ENCODE peak calls at places on chromosomes 6 and 20, in seven cellular contexts. B is cerebellar cortex; P is CD8-positive, alpha-beta memory T cell; D is NCI-H2107; E is natural killer cell; M is AG08396; L is activated T-helper 9 cell treated with anti-CD3 and anti-CD28 coated beads, Interleukin-2, amount 50 U/mL, for 16 hours. N is an unnamed sample.

GRCh38 chr20:836188-836587 is 2.7 kb downstream of the FAM110A start:
- DNase-seq in B (no peak), E (no peak), L (no peak), P (no peak), M (no peak), D (no peak), N (no peak)

GRCh38 chr20:58224097-58224496 is 4.4 kb downstream of the ANKRD60 start:
- DNase-seq in D (no peak), E (no peak), B (no peak), M (no peak), L (no peak), P (no peak), N (no peak)

GRCh38 chr20:25058051-25058796 is at the start of gene ACSS1:
- DNase-seq in P (peak), B (no peak), D (no peak), M (peak), E (peak), L (peak), N (peak)

GRCh38 chr6:51842487-51843469 is 244.6 kb downstream of the PKHD1 start:
- DNase-seq in E (no peak), L (no peak), M (no peak), D (no peak), P (no peak), B (peak), N (no peak)

GRCh38 chr6:105522626-105523322 is 119.9 kb upstream of the PREP start:
- DNase-seq in M (peak), P (no peak), E (no peak), D (no peak), L (no peak), B (no peak), N (no peak)

GRCh38 chr20:36260316-36260715 is 24.0 kb downstream of the AAR2 start:
- DNase-seq in D (no peak), B (no peak), P (no peak), L (no peak), E (no peak), M (no peak), N (no peak)

GRCh38 chr6:110319843-110320242 is 38.3 kb downstream of the METTL24 start:
- DNase-seq in P (no peak), E (no peak), B (no peak), D (no peak), L (no peak), M (no peak), N (no peak)

GRCh38 chr6:41984623-41985022 is 43.0 kb upstream of the CCND3 start:
- DNase-seq in L (no peak), P (no peak), E (no peak), B (no peak), D (no peak), M (no peak), N (no peak)

GRCh38 chr20:48012401-48012974 is 227.2 kb upstream of the SULF2 start:
- DNase-seq in M (no peak), P (no peak), E (no peak), L (no peak), B (no peak), D (no peak), N (peak)

GRCh38 chr6:52435345-52435744 is 15.2 kb downstream of the EFHC1 start:
- DNase-seq in D (no peak), B (no peak), M (no peak), E (no peak), L (no peak), P (no peak), N (no peak)

GRCh38 chr6:123830110-123830509 is 26.4 kb downstream of the NKAIN2 start:
- DNase-seq in E (no peak), P (no peak), M (no peak), B (peak), D (no peak), L (no peak), N (no peak)

GRCh38 chr20:5003626-5004025 is 2.3 kb upstream of the SLC23A2 start:
- DNase-seq in L (no peak), E (no peak), P (no peak), B (no peak), D (no peak), M (no peak), N (no peak)

GRCh38 chr6:149852881-149853280 is 11.3 kb downstream of the LRP11 start:
- DNase-seq in E (no peak), L (no peak), D (no peak), B (no peak), M (no peak), P (no peak), N (no peak)

GRCh38 chr6:105835373-105835772 is 250.8 kb upstream of the PRDM1 start:
- DNase-seq in P (no peak), L (no peak), B (peak), D (no peak), E (no peak), M (no peak), N (peak)

GRCh38 chr6:27250955-27251671 is 3.6 kb downstream of the PRSS16 start:
- DNase-seq in D (peak), E (no peak), B (peak), M (peak), L (peak), P (peak), N (peak)

GRCh38 chr6:108581237-108581931 is 20.7 kb downstream of the FOXO3 start:
- DNase-seq in E (no peak), B (no peak), P (no peak), D (no peak), L (no peak), M (peak), N (peak)

GRCh38 chr6:138410972-138411667 is 7.1 kb downstream of the HEBP2 start:
- DNase-seq in M (peak), P (no peak), L (no peak), B (no peak), E (no peak), D (no peak), N (no peak)

GRCh38 chr6:136016228-136017225 is 165.0 kb downstream of the PDE7B start:
- DNase-seq in L (no peak), E (no peak), P (no peak), M (no peak), D (no peak), B (peak), N (no peak)

GRCh38 chr20:39041067-39041466 is 78.9 kb downstream of the DHX35 start:
- DNase-seq in D (no peak), B (no peak), M (no peak), L (no peak), P (no peak), E (no peak), N (no peak)

N was measured in hepatocyte.